ENCODE peak calls at places on chromosomes 11 and 22, in four cellular contexts. One of them, this sample, is unnamed.

GRCh38 chr22:36336246-36337182 is 51.3 kb downstream of the MYH9 start:
- DNase-seq in aorta: no peak
- DNase-seq in NCI-H446 treated with DMSO at 0.1 percent for 48 hours: no peak
- DNase-seq in GM04504: no peak
- DNase-seq in this sample: no peak

GRCh38 chr22:19042285-19043110 is 79.7 kb downstream of the DGCR2 start:
- DNase-seq in aorta: peak
- DNase-seq in NCI-H446 treated with DMSO at 0.1 percent for 48 hours: no peak
- DNase-seq in GM04504: no peak
- DNase-seq in this sample: no peak

GRCh38 chr11:77747381-77747969 is 73.0 kb downstream of the RSF1 start:
- DNase-seq in aorta: no peak
- DNase-seq in NCI-H446 treated with DMSO at 0.1 percent for 48 hours: no peak
- DNase-seq in GM04504: peak
- DNase-seq in this sample: no peak

GRCh38 chr22:49502126-49502826 is 325.4 kb downstream of the BRD1 start:
- DNase-seq in aorta: no peak
- DNase-seq in NCI-H446 treated with DMSO at 0.1 percent for 48 hours: no peak
- DNase-seq in GM04504: no peak
- DNase-seq in this sample: peak

GRCh38 chr11:132114185-132114584 is 743.8 kb downstream of the NTM start:
- DNase-seq in aorta: no peak
- DNase-seq in NCI-H446 treated with DMSO at 0.1 percent for 48 hours: no peak
- DNase-seq in GM04504: no peak
- DNase-seq in this sample: peak

GRCh38 chr11:15937601-15938361 is 418.6 kb downstream of the SOX6 start:
- DNase-seq in aorta: no peak
- DNase-seq in NCI-H446 treated with DMSO at 0.1 percent for 48 hours: no peak
- DNase-seq in GM04504: no peak
- DNase-seq in this sample: no peak

GRCh38 chr11:43689167-43689566 is 8.6 kb downstream of the HSD17B12 start:
- DNase-seq in aorta: no peak
- DNase-seq in NCI-H446 treated with DMSO at 0.1 percent for 48 hours: no peak
- DNase-seq in GM04504: no peak
- DNase-seq in this sample: no peak

GRCh38 chr11:131629925-131630324 is 259.5 kb downstream of the NTM start:
- DNase-seq in aorta: no peak
- DNase-seq in NCI-H446 treated with DMSO at 0.1 percent for 48 hours: no peak
- DNase-seq in GM04504: no peak
- DNase-seq in this sample: no peak

GRCh38 chr11:3642071-3642951 is 519 bp upstream of the ART5 start:
- DNase-seq in aorta: peak
- DNase-seq in NCI-H446 treated with DMSO at 0.1 percent for 48 hours: no peak
- DNase-seq in GM04504: peak
- DNase-seq in this sample: peak

GRCh38 chr11:130638048-130638447 is 189.6 kb downstream of the ADAMTS15 start:
- DNase-seq in aorta: no peak
- DNase-seq in NCI-H446 treated with DMSO at 0.1 percent for 48 hours: no peak
- DNase-seq in GM04504: no peak
- DNase-seq in this sample: no peak

GRCh38 chr11:60477035-60477445 is 15.5 kb upstream of the MS4A12 start:
- DNase-seq in aorta: no peak
- DNase-seq in NCI-H446 treated with DMSO at 0.1 percent for 48 hours: no peak
- DNase-seq in GM04504: no peak
- DNase-seq in this sample: no peak

GRCh38 chr11:125141178-125141577 is 23.4 kb upstream of the PKNOX2 start:
- DNase-seq in aorta: peak
- DNase-seq in NCI-H446 treated with DMSO at 0.1 percent for 48 hours: no peak
- DNase-seq in GM04504: no peak
- DNase-seq in this sample: no peak

GRCh38 chr11:72222907-72223614 is 1.5 kb upstream of the INPPL1 start:
- DNase-seq in aorta: peak
- DNase-seq in NCI-H446 treated with DMSO at 0.1 percent for 48 hours: peak
- DNase-seq in GM04504: peak
- DNase-seq in this sample: peak

GRCh38 chr11:6418199-6418957 is 516 bp downstream of the APBB1 start:
- DNase-seq in aorta: no peak
- DNase-seq in NCI-H446 treated with DMSO at 0.1 percent for 48 hours: no peak
- DNase-seq in GM04504: no peak
- DNase-seq in this sample: no peak

GRCh38 chr11:44229003-44229570 is 80.9 kb downstream of the ALX4 start:
- DNase-seq in aorta: no peak
- DNase-seq in NCI-H446 treated with DMSO at 0.1 percent for 48 hours: no peak
- DNase-seq in GM04504: no peak
- DNase-seq in this sample: no peak

GRCh38 chr22:38638216-38638615 is 18.0 kb downstream of the FAM227A start:
- DNase-seq in aorta: no peak
- DNase-seq in NCI-H446 treated with DMSO at 0.1 percent for 48 hours: no peak
- DNase-seq in GM04504: no peak
- DNase-seq in this sample: no peak

GRCh38 chr11:66649903-66650302 is 11.4 kb downstream of the RBM4 start:
- DNase-seq in aorta: no peak
- DNase-seq in NCI-H446 treated with DMSO at 0.1 percent for 48 hours: no peak
- DNase-seq in GM04504: no peak
- DNase-seq in this sample: no peak

GRCh38 chr11:126072141-126072741 is 9.6 kb upstream of the CDON start:
- DNase-seq in aorta: no peak
- DNase-seq in NCI-H446 treated with DMSO at 0.1 percent for 48 hours: no peak
- DNase-seq in GM04504: no peak
- DNase-seq in this sample: no peak

GRCh38 chr11:13354335-13354734 is 76.7 kb downstream of the BMAL1 start:
- DNase-seq in aorta: no peak
- DNase-seq in NCI-H446 treated with DMSO at 0.1 percent for 48 hours: no peak
- DNase-seq in GM04504: no peak
- DNase-seq in this sample: no peak

GRCh38 chr11:14748093-14748492 is 104.5 kb downstream of the PDE3B start:
- DNase-seq in aorta: no peak
- DNase-seq in NCI-H446 treated with DMSO at 0.1 percent for 48 hours: no peak
- DNase-seq in GM04504: no peak
- DNase-seq in this sample: no peak

GRCh38 chr22:33747576-33748180 is 172.6 kb downstream of the LARGE1 start:
- DNase-seq in aorta: no peak
- DNase-seq in NCI-H446 treated with DMSO at 0.1 percent for 48 hours: no peak
- DNase-seq in GM04504: no peak
- DNase-seq in this sample: peak

GRCh38 chr22:42807185-42807584 is 49.9 kb downstream of the ARFGAP3 start:
- DNase-seq in aorta: no peak
- DNase-seq in NCI-H446 treated with DMSO at 0.1 percent for 48 hours: no peak
- DNase-seq in GM04504: no peak
- DNase-seq in this sample: no peak

This sample was measured in Daoy.